ENCODE peak calls at places on chromosomes 6 and 20, in seven cellular contexts. F is GM23338, C is neural progenitor cell, B is astrocyte, R is PC-9, Y is PC-3, Z is GM12878. X is an unnamed sample.
A peak's percentile ranks its signal among the peaks of the same experiment; 100 is the strongest.

GRCh38 chr20:49457444-49457843 is 25.0 kb downstream of the KCNB1 start:
- DNase-seq in F (no peak), C (no peak), Z (no peak), B (no peak), Y (no peak), R (no peak), X (no peak)

GRCh38 chr6:75418233-75418632 is 75.4 kb downstream of the FILIP1 start:
- DNase-seq in F (no peak), Z (no peak), R (no peak), B (no peak), C (no peak), Y (peak; percentile 16), X (no peak)

GRCh38 chr20:59398552-59399265 is 98.3 kb downstream of the EDN3 start:
- DNase-seq in Z (no peak), R (no peak), Y (no peak), C (peak; percentile 29), F (no peak), B (no peak), X (no peak)

GRCh38 chr20:31606928-31607639 is 2.0 kb downstream of the ID1 start:
- DNase-seq in R (peak; percentile 51), Y (peak; percentile 59), F (peak; percentile 67), C (peak; percentile 37), B (peak; percentile 81), Z (no peak), X (peak; percentile 90)

GRCh38 chr6:89357390-89357789 is 4.9 kb upstream of the UBE2J1 start:
- DNase-seq in Y (no peak), R (no peak), Z (peak; percentile 87), C (no peak), B (no peak), F (no peak), X (no peak)

GRCh38 chr6:166940643-166941068 is 15.7 kb downstream of the RNASET2 start:
- DNase-seq in C (no peak), R (peak; percentile 92), F (no peak), Y (peak; percentile 85), Z (no peak), B (peak; percentile 47), X (no peak)

GRCh38 chr20:42179768-42180167 is 561.6 kb upstream of the CHD6 start:
- DNase-seq in Y (peak; percentile 6), B (no peak), C (peak; percentile 64), Z (no peak), F (peak; percentile 1), R (no peak), X (peak; percentile 59)

GRCh38 chr20:50127587-50128519 is 14.9 kb upstream of the UBE2V1 start:
- DNase-seq in R (no peak), B (no peak), Y (no peak), F (no peak), Z (no peak), C (no peak), X (no peak)

GRCh38 chr20:3044336-3044965 is 1.0 kb downstream of the GNRH2 start:
- DNase-seq in Z (no peak), R (no peak), C (no peak), B (no peak), Y (no peak), F (no peak), X (no peak)

GRCh38 chr6:169844946-169845345 is 93.5 kb downstream of the ERMARD start:
- DNase-seq in C (no peak), B (no peak), Z (no peak), R (no peak), Y (no peak), F (no peak), X (no peak)

GRCh38 chr6:33912177-33912576 is 108.4 kb upstream of the MLN start:
- DNase-seq in Z (no peak), C (no peak), B (no peak), F (no peak), R (no peak), Y (no peak), X (peak; percentile 29)

GRCh38 chr20:62792940-62793756 is 3.1 kb upstream of the MRGBP start:
- DNase-seq in Y (no peak), F (peak; percentile 64), R (no peak), C (no peak), B (no peak), Z (no peak), X (no peak)

GRCh38 chr20:39070484-39071231 is 108.5 kb downstream of the DHX35 start:
- DNase-seq in R (no peak), Y (peak; percentile 32), F (no peak), B (peak; percentile 54), C (no peak), Z (no peak), X (no peak)
- H2AFZ ChIP-seq in R (no peak overlapping the region), Y (no peak overlapping the region), F (no peak overlapping the region), B (no peak overlapping the region), C (no peak overlapping the region), Z (no peak overlapping the region), X (no peak overlapping the region)

GRCh38 chr20:54180931-54181330 is 7.1 kb upstream of the CYP24A1 start:
- DNase-seq in C (no peak), Z (no peak), F (no peak), Y (no peak), R (no peak), B (no peak), X (no peak)
- H3K4me1 ChIP-seq in C (peaks cover 7% of the 10 kb centered on the region), Z (no peaks in the 10 kb centered on the region), F (no peaks in the 10 kb centered on the region), Y (peaks cover 13% of the 10 kb centered on the region), R (peaks cover 50% of the 10 kb centered on the region), B (no peaks in the 10 kb centered on the region), X (no peaks in the 10 kb centered on the region)

DNA sequence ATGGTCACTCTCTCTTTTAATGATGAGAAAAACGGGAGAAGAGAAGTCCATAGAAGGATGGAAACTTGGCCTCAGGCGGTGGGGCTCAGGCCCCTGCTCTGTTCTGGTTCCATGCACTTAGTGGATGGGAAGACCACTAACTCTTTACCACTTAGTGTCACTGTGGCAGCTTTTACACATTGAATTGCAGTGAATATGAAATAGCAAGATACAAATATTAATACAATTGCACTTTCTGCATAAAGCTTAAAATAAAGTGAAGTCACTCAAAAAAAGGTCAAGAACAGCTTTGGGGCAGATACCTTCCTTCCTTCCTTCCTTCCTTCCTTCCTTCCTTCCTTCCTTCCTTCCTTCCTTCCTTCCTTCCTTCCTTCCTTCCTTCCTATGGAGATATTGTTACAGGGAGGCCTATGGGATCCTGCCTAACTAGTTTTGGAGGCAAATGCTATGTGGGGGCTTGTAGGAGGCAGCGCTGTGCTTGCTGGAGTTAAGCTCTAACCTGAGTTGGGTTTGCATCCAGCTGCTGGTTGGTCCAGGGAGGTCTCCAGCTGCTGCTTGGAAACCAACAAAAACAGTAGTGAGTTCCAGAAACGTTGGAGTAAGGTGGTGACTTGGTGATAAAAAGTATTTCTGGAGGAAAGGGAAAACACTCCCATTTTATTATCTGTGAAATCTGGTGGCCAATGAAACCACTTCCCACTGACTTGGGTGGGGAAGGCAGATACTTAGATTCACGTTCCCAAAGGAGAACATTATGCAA is 62.3 kb upstream of the NKX2-2 start:
- DNase-seq in F (no peak), R (no peak), C (no peak), B (no peak), Z (no peak), Y (no peak), X (no peak)
- H3K27ac ChIP-seq in F (no peak overlapping the region), R (no peak overlapping the region), C (no peak overlapping the region), B (no peak overlapping the region), Z (no peak overlapping the region), Y (no peak overlapping the region), X (no peak overlapping the region)

DNA sequence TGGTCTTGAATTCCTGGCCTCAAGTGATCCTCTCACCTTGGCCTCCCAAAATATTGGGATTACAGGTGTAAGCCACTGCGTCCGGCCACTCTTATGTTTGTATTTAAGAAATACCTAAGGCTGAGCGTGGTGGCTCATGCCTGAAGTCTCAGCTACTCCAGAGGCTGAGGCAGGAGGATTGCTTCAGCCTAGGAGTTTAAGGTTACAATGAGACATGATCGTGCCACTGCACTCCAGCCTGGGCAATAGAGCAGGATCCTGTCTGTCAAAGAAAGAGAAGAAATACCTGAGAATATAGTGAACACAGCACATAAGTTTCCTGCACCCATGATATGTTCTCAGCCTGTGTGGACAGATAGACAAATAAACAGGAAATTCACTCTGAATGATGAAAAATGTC is 13.9 kb upstream of the MMP9 start:
- DNase-seq in Z (no peak), R (peak; percentile 73), Y (no peak), F (no peak), B (no peak), C (no peak), X (no peak)
- H2AFZ ChIP-seq in Z (no peak overlapping the region), R (no peak overlapping the region), Y (peak overlapping the region; percentile 37), F (peak overlapping the region; percentile 5), B (no peak overlapping the region), C (no peak overlapping the region), X (no peak overlapping the region)

DNA sequence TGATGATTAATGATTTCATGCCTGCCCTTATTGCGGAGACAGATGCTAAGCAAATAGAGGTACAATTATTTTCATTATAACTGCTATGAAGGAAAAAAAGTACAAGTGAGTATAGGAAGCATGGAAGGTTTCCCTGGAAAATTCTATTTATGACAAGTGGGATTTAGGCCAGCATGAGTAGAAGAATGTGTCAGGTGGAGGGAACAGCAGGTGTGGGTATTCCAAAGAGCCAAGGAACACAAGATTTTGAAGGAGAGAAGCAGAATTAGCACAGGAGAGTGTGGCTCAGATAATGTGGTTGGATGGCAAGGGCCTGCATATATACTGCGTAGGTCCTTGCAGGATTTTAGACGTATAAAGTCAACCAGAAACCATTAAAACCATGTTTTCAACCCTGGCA is 11.4 kb downstream of the PLCB1 start:
- DNase-seq in C (no peak), F (no peak), Y (no peak), R (no peak), B (no peak), Z (no peak), X (no peak)
- H3K4me1 ChIP-seq in C (peaks cover 5% of the 10 kb centered on the region), F (peaks cover 21% of the 10 kb centered on the region), Y (peaks cover 2% of the 10 kb centered on the region), R (no peaks in the 10 kb centered on the region), B (peaks cover 11% of the 10 kb centered on the region), Z (no peaks in the 10 kb centered on the region), X (no peaks in the 10 kb centered on the region)